ENCODE peak calls at places on chromosomes 13 and 19, in seven cellular contexts. E is thyroid gland; C is mammary epithelial cell; A is testis; R is psoas muscle; Q is CD8-positive, alpha-beta T cell; D is stomach. H is an unnamed sample.

GRCh38 chr19:21115430-21115829 is 26.4 kb upstream of the ZNF431 start:
- DNase-seq in E (no peak), C (no peak), A (no peak), R (no peak), Q (no peak), D (no peak), H (no peak)

GRCh38 chr13:61247149-61247936 is 168.3 kb downstream of the PCDH20 start:
- DNase-seq in E (no peak), C (no peak), A (no peak), R (no peak), Q (no peak), D (no peak), H (no peak)

GRCh38 chr19:41597600-41598041 is 21.7 kb downstream of the CEACAM21 start:
- DNase-seq in E (peak; percentile 51), C (peak; percentile 41), A (peak; percentile 88), R (peak; percentile 49), Q (peak; percentile 52), D (peak; percentile 72), H (peak; percentile 68)

GRCh38 chr19:41868989-41869300 is 8.1 kb upstream of the CD79A start:
- DNase-seq in E (no peak), C (no peak), A (no peak), R (no peak), Q (no peak), D (no peak), H (no peak)

GRCh38 chr13:106155411-106155810 is 380.1 kb downstream of the EFNB2 start:
- DNase-seq in E (no peak), C (peak; percentile 87), A (no peak), R (no peak), Q (no peak), D (no peak), H (no peak)

GRCh38 chr13:41668130-41668757 is 210.9 kb downstream of the RGCC start:
- DNase-seq in E (peak; percentile 50), C (peak; percentile 82), A (peak; percentile 64), R (peak; percentile 18), Q (no peak), D (peak; percentile 45), H (peak; percentile 67)

GRCh38 chr13:28744091-28744536 is 25.3 kb upstream of the SLC46A3 start:
- DNase-seq in E (no peak), C (no peak), A (no peak), R (no peak), Q (no peak), D (no peak), H (peak; percentile 45)

GRCh38 chr19:6718741-6719539 is 1.5 kb downstream of the C3 start:
- DNase-seq in E (no peak), C (peak; percentile 23), A (peak; percentile 56), R (peak; percentile 54), Q (no peak), D (no peak), H (peak; percentile 50)

GRCh38 chr13:55244991-55245644 is 1895.6 kb upstream of the PRR20A start:
- DNase-seq in E (peak; percentile 6), C (no peak), A (no peak), R (no peak), Q (no peak), D (no peak), H (peak; percentile 12)

GRCh38 chr13:44197791-44198770 is 175.5 kb upstream of the SERP2 start:
- DNase-seq in E (no peak), C (peak; percentile 49), A (no peak), R (no peak), Q (no peak), D (no peak), H (no peak)

GRCh38 chr19:49591731-49592485 is 926 bp downstream of the PRR12 start:
- DNase-seq in E (peak; percentile 49), C (peak; percentile 47), A (no peak), R (peak; percentile 40), Q (no peak), D (peak; percentile 40), H (peak; percentile 47)

GRCh38 chr13:113425931-113426590 is 27.2 kb downstream of the ADPRHL1 start:
- DNase-seq in E (peak; percentile 21), C (no peak), A (peak; percentile 71), R (no peak), Q (no peak), D (no peak), H (no peak)

GRCh38 chr19:4700573-4700970 is 23.1 kb downstream of the DPP9 start:
- DNase-seq in E (no peak), C (no peak), A (no peak), R (no peak), Q (no peak), D (no peak), H (no peak)

GRCh38 chr13:112910016-112910415 is 59.0 kb upstream of the MCF2L start:
- DNase-seq in E (no peak), C (no peak), A (no peak), R (no peak), Q (no peak), D (no peak), H (no peak)

GRCh38 chr19:2186071-2186846 is 22.5 kb downstream of the DOT1L start:
- DNase-seq in E (peak; percentile 91), C (no peak), A (peak; percentile 75), R (peak; percentile 92), Q (no peak), D (peak; percentile 39), H (peak; percentile 56)

GRCh38 chr19:14553939-14554243 is 18.0 kb downstream of the NDUFB7 start:
- DNase-seq in E (no peak), C (no peak), A (no peak), R (no peak), Q (no peak), D (no peak), H (no peak)
- H3K4me1 ChIP-seq in E (peaks cover 61% of the 10 kb centered on the region), C (peaks cover 58% of the 10 kb centered on the region), A (peaks cover 34% of the 10 kb centered on the region), R (peaks cover 56% of the 10 kb centered on the region), Q (peaks cover 60% of the 10 kb centered on the region), D (peaks cover 17% of the 10 kb centered on the region), H (peaks cover 10% of the 10 kb centered on the region)

DNA sequence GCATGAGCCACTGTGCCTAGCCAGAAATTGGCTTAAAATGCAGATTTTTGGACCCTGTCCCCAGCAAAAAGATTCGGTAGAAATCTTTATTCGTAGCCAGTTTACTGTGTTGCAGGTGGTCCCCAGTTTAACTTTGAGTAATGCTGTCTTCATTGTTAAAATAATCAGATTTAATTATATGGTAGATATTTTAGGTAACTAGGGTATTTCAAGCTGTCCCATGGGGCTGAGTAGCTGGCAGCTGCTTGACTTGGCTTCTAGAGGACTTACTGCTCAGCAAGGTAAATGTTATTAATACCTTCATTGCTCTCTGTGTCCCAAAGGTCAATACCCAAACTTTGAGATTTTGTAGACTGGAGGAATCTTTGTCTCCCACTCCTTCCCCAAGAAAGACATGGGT is 21.1 kb downstream of the LSM14A start:
- DNase-seq in E (no peak), C (no peak), A (no peak), R (no peak), Q (no peak), D (no peak), H (no peak)
- H3K27ac ChIP-seq in E (no peak overlapping the region), C (no peak overlapping the region), A (no peak overlapping the region), R (no peak overlapping the region), Q (no peak overlapping the region), D (no peak overlapping the region), H (no peak overlapping the region)

GRCh38 chr19:36460046-36460445 is 29.3 kb downstream of the ZNF566 start:
- DNase-seq in E (no peak), C (no peak), A (no peak), R (no peak), Q (no peak), D (no peak), H (no peak)

GRCh38 chr19:36456831-36457230 is 32.5 kb downstream of the ZNF566 start:
- DNase-seq in E (no peak), C (no peak), A (no peak), R (no peak), Q (no peak), D (no peak), H (no peak)
- H3K36me3 ChIP-seq in E (peaks cover 3% of the 10 kb centered on the region), C (no peaks in the 10 kb centered on the region), A (no peaks in the 10 kb centered on the region), R (peaks cover 54% of the 10 kb centered on the region), Q (peaks cover 3% of the 10 kb centered on the region), D (peaks cover 36% of the 10 kb centered on the region), H (no peaks in the 10 kb centered on the region)

DNA sequence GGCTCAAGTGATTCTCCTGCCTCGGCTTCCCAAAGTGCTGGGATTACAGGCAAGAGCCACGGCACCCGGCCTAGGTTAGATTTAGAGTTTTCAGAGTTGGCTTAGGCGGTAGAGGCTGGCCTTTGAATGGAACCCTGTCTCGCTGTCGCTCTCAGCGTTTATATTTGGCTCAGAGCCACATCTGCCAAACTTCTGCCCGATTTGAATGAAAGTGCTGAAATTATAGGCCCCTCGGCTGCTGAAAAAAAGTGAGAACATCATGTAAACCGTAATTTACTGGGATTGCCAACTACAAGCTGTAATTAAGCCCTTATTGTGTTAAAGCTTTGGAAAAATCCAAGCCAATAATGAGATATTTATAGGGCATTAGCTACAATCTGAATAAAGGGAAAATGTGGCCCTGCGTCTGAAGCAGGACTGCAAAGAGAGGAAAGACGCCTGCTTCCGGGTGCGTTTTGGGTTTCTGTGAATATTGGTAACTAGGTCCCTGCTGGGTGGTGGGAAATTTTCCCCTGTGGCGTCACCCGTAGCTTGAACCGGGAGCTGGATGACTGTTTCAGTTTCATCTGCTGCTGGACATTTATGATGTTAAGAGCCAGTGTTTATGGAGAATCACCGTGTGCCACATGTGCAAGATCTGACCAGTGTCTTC is 9.8 kb downstream of the DNM2 start:
- DNase-seq in E (no peak), C (no peak), A (no peak), R (no peak), Q (no peak), D (no peak), H (no peak)
- H3K4me1 ChIP-seq in E (peaks cover 32% of the 10 kb centered on the region), C (no peaks in the 10 kb centered on the region), A (peaks cover 35% of the 10 kb centered on the region), R (peaks cover 26% of the 10 kb centered on the region), Q (peaks cover 39% of the 10 kb centered on the region), D (peaks cover 85% of the 10 kb centered on the region), H (peaks cover 33% of the 10 kb centered on the region)